ENCODE peak calls at places on chromosomes 7 and 10, in eight cellular contexts. Z is A549, F is thyroid gland, X is tibial nerve, S is stomach, G is body of pancreas, U is IMR-90, A is uterus. E is an unnamed sample.

GRCh38 chr10:6721964-6722615 is 142.0 kb upstream of the PRKCQ start:
- DNase-seq in A (no peak), U (peak), F (no peak), S (no peak), X (no peak), Z (peak), G (no peak), E (no peak)

GRCh38 chr7:129496653-129497052 is 5.7 kb upstream of the SMKR1 start:
- DNase-seq in Z (no peak), X (no peak), F (no peak), U (no peak), G (no peak), S (no peak), A (no peak), E (no peak)

GRCh38 chr7:98551541-98552273 is 65.4 kb upstream of the NPTX2 start:
- DNase-seq in Z (no peak), G (no peak), S (no peak), U (no peak), F (no peak), A (no peak), X (no peak), E (no peak)

GRCh38 chr7:17039372-17039771 is 157.6 kb upstream of the AGR3 start:
- DNase-seq in F (no peak), G (no peak), S (no peak), A (no peak), U (no peak), X (no peak), Z (no peak), E (no peak)

GRCh38 chr7:17307033-17307432 is 8.6 kb downstream of the AHR start:
- DNase-seq in F (no peak), X (no peak), S (no peak), U (peak), G (peak), A (no peak), Z (no peak), E (no peak)

GRCh38 chr7:49398730-49399129 is 374.7 kb upstream of the VWC2 start:
- DNase-seq in Z (no peak), S (no peak), G (no peak), F (no peak), A (no peak), X (no peak), U (no peak), E (no peak)

GRCh38 chr10:3532644-3533043 is 252.4 kb downstream of the KLF6 start:
- DNase-seq in F (no peak), G (no peak), Z (peak), A (no peak), U (no peak), X (no peak), S (peak), E (no peak)

GRCh38 chr10:52252322-52252721 is 61.8 kb upstream of the DKK1 start:
- DNase-seq in A (no peak), G (no peak), U (no peak), F (no peak), S (no peak), X (no peak), Z (no peak), E (no peak)

GRCh38 chr7:148110097-148110868 is 480.3 kb upstream of the C7orf33 start:
- DNase-seq in X (no peak), A (no peak), F (no peak), U (no peak), Z (no peak), G (peak), S (peak), E (no peak)

GRCh38 chr10:69846252-69847000 is 44.7 kb downstream of the COL13A1 start:
- DNase-seq in A (no peak), X (no peak), U (peak), Z (no peak), S (no peak), G (no peak), F (peak), E (no peak)

GRCh38 chr7:131859162-131859821 is 302.9 kb upstream of the PODXL start:
- DNase-seq in A (peak), X (peak), U (peak), G (peak), F (peak), Z (peak), S (peak), E (no peak)

GRCh38 chr7:92835140-92835850 is 1.1 kb downstream of the CDK6 start:
- DNase-seq in S (peak), X (no peak), A (peak), Z (peak), U (peak), G (peak), F (peak), E (no peak)
- TF ChIP-seq POLR2A in S (no peak), X (peak), A (no peak), Z (no peak), U (no peak), G (no peak), F (no peak), E (no peak)

GRCh38 chr7:11203688-11204087 is 230.0 kb downstream of the PHF14 start:
- DNase-seq in G (no peak), S (no peak), Z (no peak), U (no peak), A (no peak), X (peak), F (no peak), E (no peak)

GRCh38 chr7:11210374-11210773 is 236.7 kb downstream of the PHF14 start:
- DNase-seq in G (no peak), Z (no peak), F (no peak), A (no peak), U (no peak), X (no peak), S (no peak), E (no peak)

GRCh38 chr7:11206131-11206921 is 232.7 kb downstream of the PHF14 start:
- DNase-seq in A (no peak), U (no peak), X (no peak), F (no peak), S (no peak), Z (no peak), G (no peak), E (no peak)

GRCh38 chr7:11203224-11203623 is 229.6 kb downstream of the PHF14 start:
- DNase-seq in Z (no peak), A (no peak), G (no peak), X (no peak), U (no peak), F (no peak), S (no peak), E (no peak)

DNA sequence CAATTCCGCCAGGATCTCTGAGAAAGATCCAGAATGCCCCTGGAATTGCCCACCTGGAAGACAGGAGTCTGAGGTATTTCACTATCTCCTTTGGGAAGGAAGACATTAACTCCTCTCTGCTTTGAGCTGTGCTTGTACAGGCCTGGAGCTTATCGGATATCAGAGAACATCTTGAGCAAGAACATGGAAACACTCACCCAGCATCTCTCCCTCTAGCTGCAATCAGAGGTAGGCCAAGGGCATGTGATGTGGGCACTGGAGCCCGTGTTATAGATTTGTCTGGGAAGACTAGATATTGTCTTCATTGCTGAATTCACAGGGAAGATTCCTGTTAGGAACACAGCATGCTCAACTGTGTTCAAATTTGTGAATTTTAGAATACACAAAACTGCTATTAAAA is 233.9 kb downstream of the PHF14 start:
- DNase-seq in G (no peak), Z (no peak), A (no peak), U (no peak), F (no peak), S (no peak), X (no peak), E (no peak)
- TF ChIP-seq CTCF in G (no peak), Z (no peak), A (no peak), U (no peak), F (no peak), S (no peak), X (no peak), E (no peak)

GRCh38 chr7:151175793-151176311 is 8.4 kb upstream of the GBX1 start:
- DNase-seq in G (no peak), Z (no peak), S (peak), F (no peak), A (no peak), U (no peak), X (no peak), E (no peak)
- H3K27ac ChIP-seq in G (no peak), Z (no peak), S (no peak), F (no peak), A (no peak), U (no peak), X (no peak), E (no peak)

DNA sequence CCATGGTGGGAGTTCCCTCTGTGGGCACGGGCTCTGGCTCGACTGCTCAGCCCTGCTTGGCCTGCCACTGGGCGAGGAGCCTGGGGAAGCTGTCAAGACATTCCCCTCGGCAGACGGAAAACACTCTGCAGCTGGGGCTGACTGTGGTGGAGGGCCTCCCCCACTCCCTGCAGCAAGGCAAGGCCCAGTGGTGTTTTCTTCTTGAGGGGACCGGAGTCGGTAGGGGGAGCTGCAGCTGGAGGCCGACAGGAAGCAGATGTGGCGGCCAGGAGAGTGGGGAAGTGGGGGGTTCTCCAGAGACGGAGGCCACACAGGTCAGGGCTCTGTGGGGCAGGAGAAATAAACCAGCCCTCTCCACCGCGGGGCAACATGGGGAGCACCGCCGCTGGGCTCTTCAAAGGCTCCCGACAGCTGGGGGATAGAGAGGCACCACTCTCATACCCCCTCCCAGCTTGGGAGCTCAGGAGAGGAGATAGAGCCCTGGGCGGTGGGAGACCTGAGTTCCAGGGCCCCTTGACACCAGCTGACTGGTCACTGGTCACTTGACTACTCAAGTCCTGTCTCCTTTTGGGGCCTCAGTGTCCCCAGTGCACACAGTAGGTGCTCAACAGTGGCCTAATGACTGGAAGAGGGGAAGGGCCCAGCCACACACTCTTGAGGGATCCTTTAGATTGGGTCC is 43.4 kb downstream of the PPIF start:
- DNase-seq in U (no peak), X (no peak), G (no peak), F (no peak), Z (no peak), S (peak), A (peak), E (no peak)
- TF ChIP-seq POLR2A in U (no peak), X (no peak), G (no peak), F (no peak), Z (no peak), S (no peak), A (no peak), E (no peak)